ENCODE peak calls at places on chromosomes 13 and 19, in six cellular contexts. One of them, this sample, is unnamed.

GRCh38 chr13:112205990-112206389 is 139.0 kb downstream of the SOX1 start:
- DNase-seq in IMR-90: no peak
- DNase-seq in mesenchymal stem cell: no peak
- DNase-seq in H9: no peak
- DNase-seq in trophoblast cell: no peak
- DNase-seq in mesendoderm: no peak
- DNase-seq in this sample: no peak

GRCh38 chr19:940591-941291 is 14.9 kb downstream of the ARID3A start:
- DNase-seq in mesendoderm: no peak
- DNase-seq in mesenchymal stem cell: no peak
- DNase-seq in trophoblast cell: peak; percentile 47
- DNase-seq in IMR-90: peak; percentile 57
- DNase-seq in H9: no peak
- DNase-seq in this sample: no peak

GRCh38 chr19:5294403-5295160 is 46.0 kb downstream of the PTPRS start:
- DNase-seq in H9: no peak
- DNase-seq in trophoblast cell: no peak
- DNase-seq in mesenchymal stem cell: no peak
- DNase-seq in mesendoderm: no peak
- DNase-seq in IMR-90: no peak
- DNase-seq in this sample: no peak

GRCh38 chr19:17784201-17785008 is 10.5 kb upstream of the B3GNT3 start:
- DNase-seq in H9: peak; percentile 83
- DNase-seq in IMR-90: peak; percentile 36
- DNase-seq in mesenchymal stem cell: peak; percentile 55
- DNase-seq in mesendoderm: peak; percentile 85
- DNase-seq in trophoblast cell: peak; percentile 61
- DNase-seq in this sample: peak; percentile 54

GRCh38 chr19:5153601-5154128 is 184.8 kb downstream of the KDM4B start:
- DNase-seq in mesenchymal stem cell: no peak
- DNase-seq in H9: no peak
- DNase-seq in trophoblast cell: no peak
- DNase-seq in mesendoderm: no peak
- DNase-seq in IMR-90: no peak
- DNase-seq in this sample: no peak

GRCh38 chr13:67122251-67122650 is 107.9 kb downstream of the PCDH9 start:
- DNase-seq in trophoblast cell: no peak
- DNase-seq in mesendoderm: no peak
- DNase-seq in mesenchymal stem cell: no peak
- DNase-seq in IMR-90: no peak
- DNase-seq in H9: no peak
- DNase-seq in this sample: no peak

GRCh38 chr13:33270906-33271538 is 14.5 kb downstream of the STARD13 start:
- DNase-seq in mesenchymal stem cell: peak; percentile 56
- DNase-seq in IMR-90: peak; percentile 49
- DNase-seq in mesendoderm: no peak
- DNase-seq in trophoblast cell: no peak
- DNase-seq in H9: no peak
- DNase-seq in this sample: no peak

GRCh38 chr19:19628499-19629134 is 597 bp upstream of the LPAR2 start:
- DNase-seq in mesenchymal stem cell: peak; percentile 54
- DNase-seq in trophoblast cell: peak; percentile 96
- DNase-seq in H9: peak; percentile 95
- DNase-seq in mesendoderm: peak; percentile 93
- DNase-seq in IMR-90: peak; percentile 48
- DNase-seq in this sample: peak; percentile 79

GRCh38 chr19:32692727-32693061 is 1.1 kb downstream of the NUDT19 start:
- DNase-seq in IMR-90: no peak
- DNase-seq in trophoblast cell: no peak
- DNase-seq in mesenchymal stem cell: no peak
- DNase-seq in H9: no peak
- DNase-seq in mesendoderm: no peak
- DNase-seq in this sample: no peak

GRCh38 chr19:11073568-11073967 is 15.7 kb upstream of the LDLR start:
- DNase-seq in H9: no peak
- DNase-seq in mesenchymal stem cell: no peak
- DNase-seq in trophoblast cell: no peak
- DNase-seq in mesendoderm: no peak
- DNase-seq in IMR-90: no peak
- DNase-seq in this sample: no peak

GRCh38 chr19:10142701-10143375 is 23.1 kb upstream of the EIF3G start:
- DNase-seq in mesenchymal stem cell: no peak
- DNase-seq in H9: no peak
- DNase-seq in IMR-90: no peak
- DNase-seq in trophoblast cell: no peak
- DNase-seq in mesendoderm: no peak
- DNase-seq in this sample: no peak

GRCh38 chr19:56273563-56274117 is 1.1 kb downstream of the EDDM13 start:
- DNase-seq in H9: no peak
- DNase-seq in mesenchymal stem cell: peak; percentile 24
- DNase-seq in trophoblast cell: peak; percentile 7
- DNase-seq in IMR-90: peak; percentile 45
- DNase-seq in mesendoderm: peak; percentile 43
- DNase-seq in this sample: no peak

GRCh38 chr13:65292488-65292901 is 1937.6 kb downstream of the PCDH9 start:
- DNase-seq in H9: peak; percentile 28
- DNase-seq in mesendoderm: peak; percentile 96
- DNase-seq in mesenchymal stem cell: peak; percentile 79
- DNase-seq in IMR-90: peak; percentile 86
- DNase-seq in trophoblast cell: no peak
- DNase-seq in this sample: no peak

GRCh38 chr19:3176715-3177501 is 1.7 kb upstream of the S1PR4 start:
- DNase-seq in trophoblast cell: peak; percentile 46
- DNase-seq in IMR-90: peak; percentile 67
- DNase-seq in mesenchymal stem cell: peak; percentile 34
- DNase-seq in H9: peak; percentile 29
- DNase-seq in mesendoderm: peak; percentile 49
- DNase-seq in this sample: no peak

GRCh38 chr19:2149980-2150793 is 1.2 kb downstream of the AP3D1 start:
- DNase-seq in mesendoderm: no peak
- DNase-seq in mesenchymal stem cell: peak; percentile 33
- DNase-seq in trophoblast cell: no peak
- DNase-seq in H9: no peak
- DNase-seq in IMR-90: peak; percentile 23
- DNase-seq in this sample: no peak

GRCh38 chr13:43537124-43537523 is 249.6 kb downstream of the ENOX1 start:
- DNase-seq in mesenchymal stem cell: peak; percentile 58
- DNase-seq in trophoblast cell: peak; percentile 31
- DNase-seq in mesendoderm: no peak
- DNase-seq in H9: no peak
- DNase-seq in IMR-90: peak; percentile 31
- DNase-seq in this sample: no peak

GRCh38 chr13:33193428-33193974 is 92.1 kb downstream of the STARD13 start:
- DNase-seq in mesendoderm: peak; percentile 76
- DNase-seq in IMR-90: no peak
- DNase-seq in trophoblast cell: no peak
- DNase-seq in H9: no peak
- DNase-seq in mesenchymal stem cell: no peak
- DNase-seq in this sample: peak; percentile 33

GRCh38 chr13:81540777-81541176 is 1199.9 kb upstream of the SPRY2 start:
- DNase-seq in trophoblast cell: no peak
- DNase-seq in H9: no peak
- DNase-seq in mesendoderm: peak; percentile 22
- DNase-seq in IMR-90: no peak
- DNase-seq in mesenchymal stem cell: peak; percentile 8
- DNase-seq in this sample: no peak

GRCh38 chr19:34269968-34270621 is 15.7 kb downstream of the GARRE1 start:
- DNase-seq in mesendoderm: peak; percentile 98
- DNase-seq in H9: peak; percentile 55
- DNase-seq in mesenchymal stem cell: peak; percentile 72
- DNase-seq in trophoblast cell: peak; percentile 94
- DNase-seq in IMR-90: peak; percentile 66
- DNase-seq in this sample: no peak

GRCh38 chr19:38596057-38596981 is 21.4 kb downstream of the MAP4K1 start:
- DNase-seq in mesenchymal stem cell: peak; percentile 4
- DNase-seq in H9: peak; percentile 96
- DNase-seq in IMR-90: no peak
- DNase-seq in trophoblast cell: peak; percentile 4
- DNase-seq in mesendoderm: peak; percentile 91
- DNase-seq in this sample: peak; percentile 85

GRCh38 chr19:51002542-51003311 is 1.3 kb upstream of the KLK8 start:
- DNase-seq in H9: peak; percentile 100
- DNase-seq in IMR-90: no peak
- DNase-seq in trophoblast cell: no peak
- DNase-seq in mesenchymal stem cell: no peak
- DNase-seq in mesendoderm: peak; percentile 93
- DNase-seq in this sample: peak; percentile 42

GRCh38 chr19:14769201-14769600 is 9.2 kb downstream of the ADGRE2 start:
- DNase-seq in mesenchymal stem cell: no peak
- DNase-seq in H9: peak; percentile 14
- DNase-seq in IMR-90: no peak
- DNase-seq in mesendoderm: no peak
- DNase-seq in trophoblast cell: no peak
- DNase-seq in this sample: no peak

DNA sequence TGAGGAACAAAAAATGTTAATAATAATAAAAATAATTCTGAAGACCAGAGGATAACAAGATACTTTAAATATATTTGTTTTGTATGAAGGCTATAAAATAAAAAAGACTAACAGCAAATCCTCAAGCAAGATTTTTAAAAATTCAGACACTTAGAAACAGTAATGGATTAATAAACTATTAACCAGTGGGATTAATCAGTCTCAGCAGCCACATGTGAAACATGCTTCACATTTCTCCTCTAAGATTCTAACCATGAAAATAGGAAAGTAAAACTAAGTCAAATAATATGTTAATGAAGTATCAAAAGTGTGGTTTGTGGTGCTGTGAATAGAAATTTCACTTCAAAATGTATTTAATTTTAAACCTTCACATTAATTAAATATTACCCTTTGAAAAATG is 57.4 kb downstream of the KCNRG start:
- DNase-seq in IMR-90: no peak
- DNase-seq in H9: no peak
- DNase-seq in trophoblast cell: no peak
- DNase-seq in mesenchymal stem cell: no peak
- DNase-seq in mesendoderm: no peak
- DNase-seq in this sample: no peak
- H3K4me1 ChIP-seq in IMR-90: peaks cover 3% of the 10 kb centered on the region
- H3K4me1 ChIP-seq in H9: no peaks in the 10 kb centered on the region
- H3K4me1 ChIP-seq in trophoblast cell: no peaks in the 10 kb centered on the region
- H3K4me1 ChIP-seq in mesenchymal stem cell: peaks cover 2% of the 10 kb centered on the region
- H3K4me1 ChIP-seq in mesendoderm: no peaks in the 10 kb centered on the region
- H3K4me1 ChIP-seq in this sample: peaks cover 2% of the 10 kb centered on the region

DNA sequence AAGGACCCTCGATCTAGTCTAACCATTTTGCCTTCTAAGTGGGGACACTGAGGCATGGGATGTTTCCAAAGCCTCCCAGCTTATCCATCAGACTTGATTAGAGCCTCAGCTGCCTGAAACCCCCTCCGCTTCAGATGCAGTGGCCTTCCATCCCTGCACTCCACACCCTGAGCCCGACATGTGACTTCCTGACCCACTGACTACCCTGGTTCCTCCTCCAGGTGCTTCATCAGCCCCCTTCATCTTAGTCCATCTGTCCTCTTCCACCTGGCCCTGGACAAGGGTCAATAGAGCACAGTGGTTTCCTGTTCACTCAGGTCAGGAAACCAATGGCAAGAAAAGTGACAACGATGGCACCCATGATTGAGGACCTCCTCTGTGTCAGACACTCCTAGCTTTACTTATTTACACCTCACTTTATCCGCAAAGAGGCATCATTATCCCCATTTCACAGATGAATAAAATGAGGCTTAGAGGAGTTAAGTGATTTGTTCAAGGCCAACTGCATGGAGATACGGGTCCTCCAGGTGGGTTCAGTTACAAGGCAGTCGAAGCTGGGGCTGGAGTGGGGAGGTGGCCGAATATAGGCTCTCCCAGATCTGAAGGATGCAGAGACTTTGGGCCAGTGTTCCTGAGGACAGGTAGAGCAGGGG is 81.6 kb upstream of the TM9SF2 start:
- DNase-seq in mesendoderm: no peak
- DNase-seq in trophoblast cell: no peak
- DNase-seq in IMR-90: no peak
- DNase-seq in H9: no peak
- DNase-seq in mesenchymal stem cell: no peak
- DNase-seq in this sample: no peak
- H4K8ac ChIP-seq in mesendoderm: no peak overlapping the region
- H4K8ac ChIP-seq in trophoblast cell: no peak overlapping the region
- H4K8ac ChIP-seq in IMR-90: no peak overlapping the region
- H4K8ac ChIP-seq in H9: no peak overlapping the region
- H4K8ac ChIP-seq in mesenchymal stem cell: no peak overlapping the region
- H4K8ac ChIP-seq in this sample: no peak overlapping the region

DNA sequence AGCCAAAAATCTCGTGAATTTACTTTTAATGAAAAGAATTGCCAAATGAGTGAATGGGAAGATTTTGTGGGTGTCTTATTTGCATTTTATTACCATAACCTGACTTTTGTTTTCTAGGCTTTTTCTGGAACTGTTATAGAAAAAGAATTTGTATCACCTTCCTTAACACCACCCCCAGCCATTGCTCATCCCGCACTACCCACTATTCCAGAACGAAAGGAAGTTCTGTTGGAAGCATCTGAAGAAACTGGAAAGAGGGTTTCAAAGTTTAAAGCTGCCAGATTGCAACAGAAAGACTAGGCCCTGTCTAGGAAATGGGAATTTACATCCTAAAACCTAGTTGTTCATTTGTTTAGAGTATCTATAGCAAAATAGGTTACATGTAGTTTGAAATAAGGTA is 72.7 kb downstream of the URI1 start:
- DNase-seq in IMR-90: no peak
- DNase-seq in trophoblast cell: no peak
- DNase-seq in mesenchymal stem cell: no peak
- DNase-seq in H9: no peak
- DNase-seq in mesendoderm: no peak
- DNase-seq in this sample: no peak
- H3K4me1 ChIP-seq in IMR-90: no peaks in the 10 kb centered on the region
- H3K4me1 ChIP-seq in trophoblast cell: no peaks in the 10 kb centered on the region
- H3K4me1 ChIP-seq in mesenchymal stem cell: peaks cover 1% of the 10 kb centered on the region
- H3K4me1 ChIP-seq in H9: no peaks in the 10 kb centered on the region
- H3K4me1 ChIP-seq in mesendoderm: no peaks in the 10 kb centered on the region
- H3K4me1 ChIP-seq in this sample: no peaks in the 10 kb centered on the region

DNA sequence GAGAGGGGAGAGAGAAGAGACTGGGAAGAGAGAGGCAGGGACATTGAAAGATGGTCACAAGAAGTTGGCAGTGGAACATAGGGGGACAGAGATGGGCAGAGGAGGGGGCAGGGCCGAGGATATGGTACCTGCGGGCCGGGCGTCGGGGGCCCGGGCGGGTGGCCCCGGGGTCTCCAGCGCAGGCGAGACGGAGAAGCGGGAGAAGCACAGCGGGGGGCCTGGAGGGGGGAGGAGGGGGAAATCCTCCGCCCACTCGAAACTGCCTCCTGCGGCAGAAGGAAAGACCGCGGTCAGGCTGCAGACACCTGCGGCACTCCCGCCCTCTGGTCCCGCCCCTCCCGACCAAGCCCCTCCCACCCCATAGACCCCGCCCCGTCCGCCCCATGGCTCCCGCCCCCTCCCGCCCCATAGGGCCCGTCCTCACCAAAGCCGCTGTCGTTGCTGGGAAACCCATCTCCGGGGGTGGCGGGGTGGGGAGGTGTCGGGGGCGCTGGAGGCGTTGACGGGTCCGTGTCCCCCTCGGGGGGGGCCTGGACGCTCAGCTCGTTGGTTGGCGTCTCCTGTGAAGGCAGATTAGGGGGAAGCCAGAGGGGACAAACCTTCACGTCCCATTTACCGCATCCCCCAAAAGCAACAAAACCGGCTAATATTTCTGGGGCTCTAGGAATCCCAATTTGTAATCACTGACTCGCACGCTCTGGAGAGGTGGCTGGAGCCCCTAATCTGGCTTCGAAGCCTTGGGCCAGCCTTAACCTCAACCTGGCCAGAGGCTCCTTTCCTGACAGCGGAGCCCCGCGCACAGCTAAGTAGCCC is 20.4 kb downstream of the LMTK3 start:
- DNase-seq in IMR-90: no peak
- DNase-seq in mesendoderm: peak; percentile 81
- DNase-seq in trophoblast cell: no peak
- DNase-seq in H9: peak; percentile 90
- DNase-seq in mesenchymal stem cell: peak; percentile 33
- DNase-seq in this sample: no peak
- H4K8ac ChIP-seq in IMR-90: no peak overlapping the region
- H4K8ac ChIP-seq in mesendoderm: no peak overlapping the region
- H4K8ac ChIP-seq in trophoblast cell: no peak overlapping the region
- H4K8ac ChIP-seq in H9: no peak overlapping the region
- H4K8ac ChIP-seq in mesenchymal stem cell: peak overlapping the region; percentile 43
- H4K8ac ChIP-seq in this sample: no peak overlapping the region

This sample was measured in neuronal stem cell.